ENCODE peak calls at places on chromosomes 2 and 18, in six cellular contexts. One of them, this sample, is unnamed. For H3K36me3, the result is how much of the 10 kb centered on the place peaks cover.

GRCh38 chr18:36623681-36624080 is 205.1 kb downstream of the TPGS2 start:
- DNase-seq in mammary epithelial cell: no peak
- DNase-seq in neural progenitor cell: no peak
- DNase-seq in cardiac muscle cell: no peak
- DNase-seq in heart left ventricle: no peak
- DNase-seq in breast epithelium: no peak
- DNase-seq in this sample: no peak

GRCh38 chr18:74530584-74530862 is 3.8 kb upstream of the CNDP1 start:
- DNase-seq in breast epithelium: no peak
- DNase-seq in mammary epithelial cell: no peak
- DNase-seq in cardiac muscle cell: no peak
- DNase-seq in neural progenitor cell: no peak
- DNase-seq in heart left ventricle: no peak
- DNase-seq in this sample: no peak

GRCh38 chr2:181457121-181457740 is at the start of gene ITGA4:
- DNase-seq in heart left ventricle: peak
- DNase-seq in cardiac muscle cell: peak
- DNase-seq in mammary epithelial cell: peak
- DNase-seq in breast epithelium: peak
- DNase-seq in neural progenitor cell: peak
- DNase-seq in this sample: no peak

GRCh38 chr18:58247363-58247834 is 203.4 kb downstream of the NEDD4L start:
- DNase-seq in breast epithelium: no peak
- DNase-seq in heart left ventricle: peak
- DNase-seq in neural progenitor cell: peak
- DNase-seq in mammary epithelial cell: no peak
- DNase-seq in cardiac muscle cell: peak
- DNase-seq in this sample: no peak

GRCh38 chr2:179263015-179263414 is 1.6 kb downstream of the SESTD1 start:
- DNase-seq in cardiac muscle cell: no peak
- DNase-seq in breast epithelium: no peak
- DNase-seq in mammary epithelial cell: peak
- DNase-seq in heart left ventricle: no peak
- DNase-seq in neural progenitor cell: no peak
- DNase-seq in this sample: no peak

GRCh38 chr18:31149351-31149750 is 13.3 kb downstream of the DSC1 start:
- DNase-seq in cardiac muscle cell: no peak
- DNase-seq in breast epithelium: no peak
- DNase-seq in mammary epithelial cell: peak
- DNase-seq in heart left ventricle: no peak
- DNase-seq in neural progenitor cell: no peak
- DNase-seq in this sample: no peak

GRCh38 chr2:14778015-14778414 is 145.5 kb downstream of the LRATD1 start:
- DNase-seq in breast epithelium: no peak
- DNase-seq in heart left ventricle: no peak
- DNase-seq in cardiac muscle cell: no peak
- DNase-seq in mammary epithelial cell: peak
- DNase-seq in neural progenitor cell: no peak
- DNase-seq in this sample: no peak

GRCh38 chr2:184685999-184686841 is 87.9 kb downstream of the ZNF804A start:
- DNase-seq in breast epithelium: no peak
- DNase-seq in cardiac muscle cell: no peak
- DNase-seq in neural progenitor cell: no peak
- DNase-seq in heart left ventricle: no peak
- DNase-seq in mammary epithelial cell: peak
- DNase-seq in this sample: no peak

GRCh38 chr2:5725794-5726463 is 33.7 kb downstream of the SOX11 start:
- DNase-seq in mammary epithelial cell: no peak
- DNase-seq in breast epithelium: no peak
- DNase-seq in neural progenitor cell: peak
- DNase-seq in cardiac muscle cell: peak
- DNase-seq in heart left ventricle: no peak
- DNase-seq in this sample: no peak

GRCh38 chr2:30368258-30368657 is 78.8 kb upstream of the LCLAT1 start:
- DNase-seq in heart left ventricle: no peak
- DNase-seq in neural progenitor cell: no peak
- DNase-seq in breast epithelium: peak
- DNase-seq in mammary epithelial cell: no peak
- DNase-seq in cardiac muscle cell: peak
- DNase-seq in this sample: no peak

GRCh38 chr2:216115224-216115582 is 6.1 kb downstream of the XRCC5 start:
- DNase-seq in cardiac muscle cell: no peak
- DNase-seq in breast epithelium: no peak
- DNase-seq in mammary epithelial cell: peak
- DNase-seq in neural progenitor cell: peak
- DNase-seq in heart left ventricle: no peak
- DNase-seq in this sample: no peak

GRCh38 chr2:69575926-69576325 is 67.6 kb downstream of the AAK1 start:
- DNase-seq in mammary epithelial cell: no peak
- DNase-seq in cardiac muscle cell: no peak
- DNase-seq in heart left ventricle: no peak
- DNase-seq in neural progenitor cell: no peak
- DNase-seq in breast epithelium: no peak
- DNase-seq in this sample: no peak

GRCh38 chr2:38405917-38406596 is 29.0 kb upstream of the ATL2 start:
- DNase-seq in breast epithelium: no peak
- DNase-seq in heart left ventricle: no peak
- DNase-seq in cardiac muscle cell: no peak
- DNase-seq in mammary epithelial cell: no peak
- DNase-seq in neural progenitor cell: no peak
- DNase-seq in this sample: no peak
- H3K36me3 ChIP-seq in breast epithelium: under half
- H3K36me3 ChIP-seq in heart left ventricle: under half
- H3K36me3 ChIP-seq in cardiac muscle cell: under half
- H3K36me3 ChIP-seq in mammary epithelial cell: under half
- H3K36me3 ChIP-seq in neural progenitor cell: under half
- H3K36me3 ChIP-seq in this sample: under half

GRCh38 chr2:146661494-146662096 is 1183.2 kb upstream of the ACVR2A start:
- DNase-seq in breast epithelium: no peak
- DNase-seq in cardiac muscle cell: peak
- DNase-seq in mammary epithelial cell: peak
- DNase-seq in neural progenitor cell: peak
- DNase-seq in heart left ventricle: no peak
- DNase-seq in this sample: no peak
- TF ChIP-seq CTCF in breast epithelium: no peak
- TF ChIP-seq CTCF in cardiac muscle cell: peak
- TF ChIP-seq CTCF in mammary epithelial cell: peak
- TF ChIP-seq CTCF in neural progenitor cell: peak
- TF ChIP-seq CTCF in heart left ventricle: peak
- TF ChIP-seq CTCF in this sample: peak

GRCh38 chr2:241094924-241095420 is 7.1 kb downstream of the MTERF4 start:
- DNase-seq in heart left ventricle: no peak
- DNase-seq in neural progenitor cell: no peak
- DNase-seq in cardiac muscle cell: no peak
- DNase-seq in mammary epithelial cell: no peak
- DNase-seq in breast epithelium: no peak
- DNase-seq in this sample: no peak

GRCh38 chr2:241096979-241097378 is 5.1 kb downstream of the MTERF4 start:
- DNase-seq in neural progenitor cell: no peak
- DNase-seq in cardiac muscle cell: no peak
- DNase-seq in mammary epithelial cell: no peak
- DNase-seq in breast epithelium: no peak
- DNase-seq in heart left ventricle: no peak
- DNase-seq in this sample: no peak

GRCh38 chr2:241092677-241093076 is 9.4 kb downstream of the MTERF4 start:
- DNase-seq in breast epithelium: no peak
- DNase-seq in mammary epithelial cell: no peak
- DNase-seq in heart left ventricle: no peak
- DNase-seq in cardiac muscle cell: no peak
- DNase-seq in neural progenitor cell: no peak
- DNase-seq in this sample: no peak

GRCh38 chr2:241094172-241094571 is 7.9 kb downstream of the MTERF4 start:
- DNase-seq in heart left ventricle: no peak
- DNase-seq in cardiac muscle cell: no peak
- DNase-seq in breast epithelium: no peak
- DNase-seq in neural progenitor cell: peak
- DNase-seq in mammary epithelial cell: no peak
- DNase-seq in this sample: no peak

GRCh38 chr2:241095594-241096290 is 6.3 kb downstream of the MTERF4 start:
- DNase-seq in heart left ventricle: no peak
- DNase-seq in neural progenitor cell: no peak
- DNase-seq in cardiac muscle cell: no peak
- DNase-seq in breast epithelium: no peak
- DNase-seq in mammary epithelial cell: no peak
- DNase-seq in this sample: no peak
- H3K36me3 ChIP-seq in heart left ventricle: half or more
- H3K36me3 ChIP-seq in neural progenitor cell: under half
- H3K36me3 ChIP-seq in cardiac muscle cell: under half
- H3K36me3 ChIP-seq in breast epithelium: under half
- H3K36me3 ChIP-seq in mammary epithelial cell: under half
- H3K36me3 ChIP-seq in this sample: under half

GRCh38 chr2:130727286-130727924 is 1.5 kb upstream of the GPR148 start:
- DNase-seq in heart left ventricle: peak
- DNase-seq in breast epithelium: peak
- DNase-seq in neural progenitor cell: peak
- DNase-seq in mammary epithelial cell: peak
- DNase-seq in cardiac muscle cell: peak
- DNase-seq in this sample: peak
- TF ChIP-seq CTCF in heart left ventricle: no peak
- TF ChIP-seq CTCF in breast epithelium: no peak
- TF ChIP-seq CTCF in neural progenitor cell: peak
- TF ChIP-seq CTCF in mammary epithelial cell: no peak
- TF ChIP-seq CTCF in cardiac muscle cell: peak
- TF ChIP-seq CTCF in this sample: no peak

DNA sequence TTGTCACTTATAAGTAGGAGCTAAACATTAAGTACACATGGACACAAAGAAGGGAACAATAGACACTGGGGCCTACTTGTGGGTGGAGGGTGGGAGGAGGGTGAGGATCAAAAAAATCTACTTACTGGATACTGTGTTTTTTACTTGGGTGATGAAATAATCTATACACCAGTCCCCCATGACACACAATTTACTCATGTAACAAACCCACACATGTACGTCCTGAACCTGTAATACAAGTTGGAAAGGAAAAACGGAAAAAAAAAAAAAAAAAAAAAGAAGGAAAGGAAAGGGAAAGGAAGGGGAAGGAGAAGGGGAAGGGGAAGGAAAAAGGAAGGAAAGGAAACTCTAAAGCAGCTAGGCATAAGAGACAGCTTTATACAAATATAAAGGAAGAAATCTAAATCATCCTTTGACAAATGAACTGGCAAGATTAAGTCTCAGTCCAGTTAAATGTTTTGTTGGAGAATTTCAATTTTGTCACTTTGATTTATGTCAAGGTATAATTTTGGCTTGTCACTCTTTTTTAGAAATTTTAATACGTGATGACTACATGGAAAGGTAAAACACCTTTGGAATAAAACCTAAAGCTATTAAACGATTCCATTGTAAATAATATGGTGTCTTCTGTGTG is 169.4 kb upstream of the OTX1 start:
- DNase-seq in mammary epithelial cell: no peak
- DNase-seq in heart left ventricle: no peak
- DNase-seq in breast epithelium: no peak
- DNase-seq in cardiac muscle cell: no peak
- DNase-seq in neural progenitor cell: no peak
- DNase-seq in this sample: no peak
- H3K36me3 ChIP-seq in mammary epithelial cell: under half
- H3K36me3 ChIP-seq in heart left ventricle: under half
- H3K36me3 ChIP-seq in breast epithelium: under half
- H3K36me3 ChIP-seq in cardiac muscle cell: under half
- H3K36me3 ChIP-seq in neural progenitor cell: under half
- H3K36me3 ChIP-seq in this sample: under half

DNA sequence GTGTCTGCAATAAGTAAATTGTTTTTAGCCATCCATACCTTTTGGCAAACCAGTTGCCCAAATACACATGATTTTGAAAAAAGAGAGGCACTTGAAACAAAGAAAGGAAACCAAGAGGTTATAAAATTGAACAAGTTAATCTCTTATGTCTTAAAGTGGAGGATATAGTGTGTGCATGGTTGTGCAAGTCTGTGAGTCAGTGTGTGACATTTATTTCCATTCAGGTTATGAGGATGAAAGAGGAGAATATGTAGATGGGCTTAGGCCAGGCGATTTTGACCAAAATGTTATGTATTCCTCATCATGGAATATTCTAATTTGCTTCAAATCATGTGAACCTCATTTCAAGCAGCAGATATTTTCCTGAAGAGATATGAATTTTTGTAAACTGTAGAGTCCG is 123.3 kb downstream of the SETBP1 start:
- DNase-seq in heart left ventricle: no peak
- DNase-seq in breast epithelium: no peak
- DNase-seq in neural progenitor cell: no peak
- DNase-seq in mammary epithelial cell: no peak
- DNase-seq in cardiac muscle cell: no peak
- DNase-seq in this sample: no peak
- TF ChIP-seq CTCF in heart left ventricle: no peak
- TF ChIP-seq CTCF in breast epithelium: no peak
- TF ChIP-seq CTCF in neural progenitor cell: no peak
- TF ChIP-seq CTCF in mammary epithelial cell: no peak
- TF ChIP-seq CTCF in cardiac muscle cell: no peak
- TF ChIP-seq CTCF in this sample: no peak

DNA sequence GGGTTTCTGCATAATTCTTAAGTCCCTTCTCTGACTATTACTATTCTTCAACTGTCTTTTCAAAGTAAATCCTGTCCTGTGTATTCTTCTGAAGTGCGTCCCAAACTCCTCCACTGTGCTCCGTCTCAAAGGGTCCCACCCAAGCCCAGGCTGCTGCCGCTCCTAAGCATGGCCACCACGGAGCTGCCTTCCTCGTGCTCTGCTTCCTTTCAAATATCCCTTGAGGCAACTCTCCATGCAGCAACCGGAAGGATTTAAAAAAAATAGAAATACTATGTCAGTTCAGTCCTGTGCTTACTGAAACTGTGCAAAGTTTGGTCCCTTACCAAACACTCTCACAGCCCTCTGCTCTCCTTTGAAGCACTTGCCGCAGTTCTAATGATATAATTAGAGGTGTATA is 116.1 kb downstream of the NOL10 start:
- DNase-seq in neural progenitor cell: no peak
- DNase-seq in cardiac muscle cell: no peak
- DNase-seq in heart left ventricle: no peak
- DNase-seq in breast epithelium: no peak
- DNase-seq in mammary epithelial cell: no peak
- DNase-seq in this sample: no peak
- H3K36me3 ChIP-seq in neural progenitor cell: under half
- H3K36me3 ChIP-seq in cardiac muscle cell: under half
- H3K36me3 ChIP-seq in heart left ventricle: half or more
- H3K36me3 ChIP-seq in breast epithelium: under half
- H3K36me3 ChIP-seq in mammary epithelial cell: under half
- H3K36me3 ChIP-seq in this sample: under half

This sample was measured in BJ.